ENCODE peak calls at places on chromosomes 5 and 9, in four cellular contexts. V is tibial artery, O is M059J, E is left lung. H is an unnamed sample.
A peak's percentile ranks its signal among the peaks of the same experiment; 100 is the strongest.

GRCh38 chr5:95029569-95030366 is 255.1 kb downstream of the MCTP1 start:
- DNase-seq in O (peak; percentile 7), E (no peak), V (no peak), H (no peak)

GRCh38 chr9:120974921-120975320 is 48.3 kb upstream of the TRAF1 start:
- DNase-seq in O (no peak), E (no peak), V (no peak), H (no peak)

GRCh38 chr9:115109486-115109885 is 8.5 kb downstream of the TNC start:
- DNase-seq in E (no peak), V (no peak), O (peak; percentile 86), H (no peak)

GRCh38 chr5:9714187-9714586 is 84.0 kb upstream of the TAS2R1 start:
- DNase-seq in E (no peak), V (no peak), O (no peak), H (no peak)

GRCh38 chr9:91433180-91433579 is 9.5 kb upstream of the NFIL3 start:
- DNase-seq in E (no peak), O (peak; percentile 94), V (no peak), H (peak; percentile 86)

GRCh38 chr5:171666815-171667214 is 118.8 kb upstream of the SMIM23 start:
- DNase-seq in E (no peak), O (no peak), V (no peak), H (no peak)

GRCh38 chr9:96604005-96604320 is 15.7 kb downstream of the CDC14B start:
- DNase-seq in E (no peak), V (peak; percentile 63), O (peak; percentile 46), H (no peak)

GRCh38 chr9:6630502-6631206 is 14.9 kb downstream of the GLDC start:
- DNase-seq in V (no peak), E (no peak), O (no peak), H (no peak)

GRCh38 chr9:35071814-35072460 is 488 bp downstream of the VCP start:
- DNase-seq in O (peak; percentile 86), E (peak; percentile 85), V (peak; percentile 86), H (peak; percentile 64)

GRCh38 chr5:106269252-106269843 is 1401.4 kb downstream of the EFNA5 start:
- DNase-seq in V (no peak), O (peak; percentile 34), E (no peak), H (no peak)

GRCh38 chr5:172561151-172561550 is 79.9 kb upstream of the NEURL1B start:
- DNase-seq in V (no peak), E (no peak), O (peak; percentile 21), H (peak; percentile 98)

GRCh38 chr5:102823441-102823874 is 68.4 kb downstream of the PAM start:
- DNase-seq in E (no peak), V (no peak), O (peak; percentile 81), H (no peak)

GRCh38 chr9:133786936-133787748 is 49.0 kb upstream of the SARDH start:
- DNase-seq in E (no peak), V (no peak), O (no peak), H (no peak)

GRCh38 chr5:24538345-24538744 is 106.4 kb downstream of the CDH10 start:
- DNase-seq in E (no peak), V (no peak), O (no peak), H (no peak)

GRCh38 chr9:34599546-34599945 is 10.0 kb upstream of the CNTFR start:
- DNase-seq in V (no peak), E (no peak), O (no peak), H (no peak)